ENCODE peak calls at places on chromosomes 13 and 19, in nine cellular contexts. One of them, this sample, is unnamed.

GRCh38 chr19:50658438-50659317 is 9.4 kb downstream of the C19orf81 start:
- DNase-seq in Caco-2: no peak
- DNase-seq in AG09309: no peak
- DNase-seq in adrenal gland: peak; percentile 74
- DNase-seq in neural progenitor cell: peak; percentile 94
- DNase-seq in prostate gland: peak; percentile 67
- DNase-seq in left ventricle myocardium inferior: peak; percentile 51
- DNase-seq in heart right ventricle: peak; percentile 68
- DNase-seq in uterus: peak; percentile 21
- DNase-seq in this sample: no peak

GRCh38 chr13:111627596-111627995 is 307.2 kb downstream of the TEX29 start:
- DNase-seq in neural progenitor cell: no peak
- DNase-seq in prostate gland: no peak
- DNase-seq in uterus: no peak
- DNase-seq in heart right ventricle: no peak
- DNase-seq in Caco-2: no peak
- DNase-seq in AG09309: no peak
- DNase-seq in left ventricle myocardium inferior: no peak
- DNase-seq in adrenal gland: no peak
- DNase-seq in this sample: no peak

GRCh38 chr19:28456708-28457320 is 756.1 kb downstream of the UQCRFS1 start:
- DNase-seq in uterus: no peak
- DNase-seq in AG09309: no peak
- DNase-seq in prostate gland: no peak
- DNase-seq in Caco-2: no peak
- DNase-seq in neural progenitor cell: no peak
- DNase-seq in left ventricle myocardium inferior: no peak
- DNase-seq in heart right ventricle: no peak
- DNase-seq in adrenal gland: no peak
- DNase-seq in this sample: no peak

GRCh38 chr13:101026736-101027398 is 352.3 kb upstream of the TMTC4 start:
- DNase-seq in Caco-2: no peak
- DNase-seq in left ventricle myocardium inferior: no peak
- DNase-seq in uterus: no peak
- DNase-seq in prostate gland: no peak
- DNase-seq in AG09309: no peak
- DNase-seq in adrenal gland: no peak
- DNase-seq in neural progenitor cell: no peak
- DNase-seq in heart right ventricle: no peak
- DNase-seq in this sample: no peak

GRCh38 chr13:100707818-100708740 is 33.5 kb upstream of the TMTC4 start:
- DNase-seq in left ventricle myocardium inferior: no peak
- DNase-seq in uterus: no peak
- DNase-seq in adrenal gland: no peak
- DNase-seq in neural progenitor cell: no peak
- DNase-seq in AG09309: no peak
- DNase-seq in heart right ventricle: no peak
- DNase-seq in Caco-2: no peak
- DNase-seq in prostate gland: no peak
- DNase-seq in this sample: no peak

GRCh38 chr19:54151362-54152035 is 8.0 kb downstream of the LENG1 start:
- DNase-seq in left ventricle myocardium inferior: no peak
- DNase-seq in prostate gland: no peak
- DNase-seq in neural progenitor cell: no peak
- DNase-seq in AG09309: no peak
- DNase-seq in uterus: no peak
- DNase-seq in adrenal gland: no peak
- DNase-seq in heart right ventricle: no peak
- DNase-seq in Caco-2: no peak
- DNase-seq in this sample: no peak

GRCh38 chr13:74891610-74892009 is 590.4 kb downstream of the TBC1D4 start:
- DNase-seq in uterus: no peak
- DNase-seq in adrenal gland: no peak
- DNase-seq in prostate gland: peak; percentile 57
- DNase-seq in neural progenitor cell: no peak
- DNase-seq in heart right ventricle: no peak
- DNase-seq in Caco-2: no peak
- DNase-seq in AG09309: no peak
- DNase-seq in left ventricle myocardium inferior: no peak
- DNase-seq in this sample: peak; percentile 46

GRCh38 chr13:79933389-79933788 is 407.5 kb downstream of the SPRY2 start:
- DNase-seq in AG09309: no peak
- DNase-seq in Caco-2: no peak
- DNase-seq in adrenal gland: no peak
- DNase-seq in uterus: no peak
- DNase-seq in prostate gland: no peak
- DNase-seq in left ventricle myocardium inferior: no peak
- DNase-seq in heart right ventricle: no peak
- DNase-seq in neural progenitor cell: no peak
- DNase-seq in this sample: no peak

GRCh38 chr13:108342369-108343289 is 73.1 kb downstream of the TNFSF13B start:
- DNase-seq in left ventricle myocardium inferior: no peak
- DNase-seq in adrenal gland: no peak
- DNase-seq in Caco-2: no peak
- DNase-seq in neural progenitor cell: peak; percentile 58
- DNase-seq in AG09309: no peak
- DNase-seq in uterus: no peak
- DNase-seq in heart right ventricle: no peak
- DNase-seq in prostate gland: no peak
- DNase-seq in this sample: no peak

GRCh38 chr19:16057062-16057461 is 19.2 kb upstream of the TPM4 start:
- DNase-seq in adrenal gland: no peak
- DNase-seq in left ventricle myocardium inferior: no peak
- DNase-seq in Caco-2: no peak
- DNase-seq in prostate gland: no peak
- DNase-seq in AG09309: no peak
- DNase-seq in heart right ventricle: no peak
- DNase-seq in uterus: no peak
- DNase-seq in neural progenitor cell: no peak
- DNase-seq in this sample: no peak

GRCh38 chr19:30662211-30662861 is 290.2 kb downstream of the ZNF536 start:
- DNase-seq in left ventricle myocardium inferior: no peak
- DNase-seq in Caco-2: no peak
- DNase-seq in neural progenitor cell: no peak
- DNase-seq in uterus: no peak
- DNase-seq in prostate gland: no peak
- DNase-seq in heart right ventricle: no peak
- DNase-seq in AG09309: no peak
- DNase-seq in adrenal gland: peak; percentile 54
- DNase-seq in this sample: no peak

GRCh38 chr19:56076413-56076998 is 44.6 kb downstream of the ZNF787 start:
- DNase-seq in heart right ventricle: no peak
- DNase-seq in uterus: peak; percentile 44
- DNase-seq in adrenal gland: peak; percentile 67
- DNase-seq in left ventricle myocardium inferior: no peak
- DNase-seq in prostate gland: peak; percentile 33
- DNase-seq in AG09309: peak; percentile 10
- DNase-seq in neural progenitor cell: peak; percentile 62
- DNase-seq in Caco-2: peak; percentile 78
- DNase-seq in this sample: peak; percentile 16

GRCh38 chr19:38676023-38676877 is 28.8 kb downstream of the ACTN4 start:
- DNase-seq in Caco-2: no peak
- DNase-seq in neural progenitor cell: no peak
- DNase-seq in AG09309: no peak
- DNase-seq in adrenal gland: no peak
- DNase-seq in left ventricle myocardium inferior: no peak
- DNase-seq in prostate gland: no peak
- DNase-seq in uterus: no peak
- DNase-seq in heart right ventricle: no peak
- DNase-seq in this sample: no peak

GRCh38 chr13:22839554-22840286 is 341.1 kb upstream of the SGCG start:
- DNase-seq in left ventricle myocardium inferior: no peak
- DNase-seq in neural progenitor cell: no peak
- DNase-seq in prostate gland: no peak
- DNase-seq in AG09309: no peak
- DNase-seq in uterus: no peak
- DNase-seq in heart right ventricle: no peak
- DNase-seq in Caco-2: no peak
- DNase-seq in adrenal gland: peak; percentile 37
- DNase-seq in this sample: no peak

GRCh38 chr13:46759861-46760260 is 37.1 kb downstream of the ESD start:
- DNase-seq in neural progenitor cell: no peak
- DNase-seq in prostate gland: peak; percentile 82
- DNase-seq in AG09309: no peak
- DNase-seq in Caco-2: no peak
- DNase-seq in adrenal gland: no peak
- DNase-seq in heart right ventricle: no peak
- DNase-seq in uterus: no peak
- DNase-seq in left ventricle myocardium inferior: no peak
- DNase-seq in this sample: no peak

GRCh38 chr13:94858856-94859811 is 146.8 kb upstream of the SOX21 start:
- DNase-seq in AG09309: no peak
- DNase-seq in left ventricle myocardium inferior: peak; percentile 67
- DNase-seq in heart right ventricle: peak; percentile 59
- DNase-seq in prostate gland: no peak
- DNase-seq in adrenal gland: peak; percentile 57
- DNase-seq in Caco-2: no peak
- DNase-seq in neural progenitor cell: peak; percentile 7
- DNase-seq in uterus: peak; percentile 36
- DNase-seq in this sample: peak; percentile 12

GRCh38 chr19:13483215-13483614 is 23.1 kb downstream of the CACNA1A start:
- DNase-seq in heart right ventricle: no peak
- DNase-seq in adrenal gland: no peak
- DNase-seq in Caco-2: no peak
- DNase-seq in prostate gland: no peak
- DNase-seq in neural progenitor cell: no peak
- DNase-seq in left ventricle myocardium inferior: no peak
- DNase-seq in AG09309: no peak
- DNase-seq in uterus: no peak
- DNase-seq in this sample: no peak

GRCh38 chr13:73715114-73715909 is 418.9 kb downstream of the KLF12 start:
- DNase-seq in AG09309: no peak
- DNase-seq in neural progenitor cell: no peak
- DNase-seq in adrenal gland: no peak
- DNase-seq in heart right ventricle: no peak
- DNase-seq in uterus: no peak
- DNase-seq in Caco-2: no peak
- DNase-seq in left ventricle myocardium inferior: no peak
- DNase-seq in prostate gland: no peak
- DNase-seq in this sample: no peak

GRCh38 chr19:35284153-35285140 is 2.1 kb downstream of the HAMP start:
- DNase-seq in AG09309: no peak
- DNase-seq in adrenal gland: no peak
- DNase-seq in uterus: no peak
- DNase-seq in neural progenitor cell: no peak
- DNase-seq in Caco-2: no peak
- DNase-seq in prostate gland: no peak
- DNase-seq in heart right ventricle: no peak
- DNase-seq in left ventricle myocardium inferior: no peak
- DNase-seq in this sample: no peak

GRCh38 chr19:55283548-55284393 is at the start of gene BRSK1:
- DNase-seq in prostate gland: no peak
- DNase-seq in AG09309: no peak
- DNase-seq in left ventricle myocardium inferior: peak; percentile 60
- DNase-seq in heart right ventricle: peak; percentile 58
- DNase-seq in Caco-2: peak; percentile 82
- DNase-seq in uterus: peak; percentile 64
- DNase-seq in adrenal gland: peak; percentile 51
- DNase-seq in neural progenitor cell: peak; percentile 92
- DNase-seq in this sample: no peak

GRCh38 chr19:13099073-13099999 is 3.3 kb downstream of the LYL1 start:
- DNase-seq in prostate gland: no peak
- DNase-seq in Caco-2: no peak
- DNase-seq in neural progenitor cell: peak; percentile 65
- DNase-seq in uterus: peak; percentile 70
- DNase-seq in adrenal gland: peak; percentile 70
- DNase-seq in left ventricle myocardium inferior: peak; percentile 81
- DNase-seq in AG09309: no peak
- DNase-seq in heart right ventricle: peak; percentile 82
- DNase-seq in this sample: no peak

GRCh38 chr19:11798391-11799296 is at the start of gene ZNF491:
- DNase-seq in Caco-2: peak; percentile 87
- DNase-seq in AG09309: peak; percentile 56
- DNase-seq in prostate gland: peak; percentile 91
- DNase-seq in uterus: peak; percentile 87
- DNase-seq in heart right ventricle: peak; percentile 92
- DNase-seq in neural progenitor cell: peak; percentile 99
- DNase-seq in adrenal gland: peak; percentile 96
- DNase-seq in left ventricle myocardium inferior: peak; percentile 93
- DNase-seq in this sample: peak; percentile 42
- TF ChIP-seq CTCF in Caco-2: peak; percentile 41
- TF ChIP-seq CTCF in AG09309: peak; percentile 22
- TF ChIP-seq CTCF in prostate gland: no peak
- TF ChIP-seq CTCF in uterus: peak; percentile 32
- TF ChIP-seq CTCF in heart right ventricle: peak; percentile 17
- TF ChIP-seq CTCF in neural progenitor cell: peak; percentile 54
- TF ChIP-seq CTCF in adrenal gland: no peak
- TF ChIP-seq CTCF in left ventricle myocardium inferior: peak; percentile 51
- TF ChIP-seq CTCF in this sample: no peak

GRCh38 chr19:44260343-44260681 is 626 bp downstream of the ZNF233 start:
- DNase-seq in Caco-2: peak; percentile 14
- DNase-seq in AG09309: no peak
- DNase-seq in left ventricle myocardium inferior: no peak
- DNase-seq in adrenal gland: no peak
- DNase-seq in heart right ventricle: no peak
- DNase-seq in prostate gland: no peak
- DNase-seq in neural progenitor cell: peak; percentile 18
- DNase-seq in uterus: no peak
- DNase-seq in this sample: no peak
- H3K4me3 ChIP-seq in Caco-2: peak overlapping the region; percentile 71
- H3K4me3 ChIP-seq in AG09309: peak overlapping the region; percentile 54
- H3K4me3 ChIP-seq in left ventricle myocardium inferior: peak overlapping the region; percentile 69
- H3K4me3 ChIP-seq in adrenal gland: peak overlapping the region; percentile 2
- H3K4me3 ChIP-seq in heart right ventricle: peak overlapping the region; percentile 63
- H3K4me3 ChIP-seq in prostate gland: peak overlapping the region; percentile 43
- H3K4me3 ChIP-seq in neural progenitor cell: peak overlapping the region; percentile 80
- H3K4me3 ChIP-seq in uterus: no peak overlapping the region
- H3K4me3 ChIP-seq in this sample: peak overlapping the region; percentile 40

GRCh38 chr13:44243198-44243852 is 130.3 kb upstream of the SERP2 start:
- DNase-seq in neural progenitor cell: peak; percentile 59
- DNase-seq in uterus: no peak
- DNase-seq in prostate gland: no peak
- DNase-seq in adrenal gland: peak; percentile 91
- DNase-seq in Caco-2: peak; percentile 57
- DNase-seq in left ventricle myocardium inferior: no peak
- DNase-seq in heart right ventricle: no peak
- DNase-seq in AG09309: no peak
- DNase-seq in this sample: no peak
- TF ChIP-seq CTCF in neural progenitor cell: peak; percentile 54
- TF ChIP-seq CTCF in uterus: peak; percentile 57
- TF ChIP-seq CTCF in prostate gland: no peak
- TF ChIP-seq CTCF in adrenal gland: peak; percentile 65
- TF ChIP-seq CTCF in Caco-2: peak; percentile 46
- TF ChIP-seq CTCF in left ventricle myocardium inferior: peak; percentile 59
- TF ChIP-seq CTCF in heart right ventricle: peak; percentile 17
- TF ChIP-seq CTCF in AG09309: peak; percentile 33
- TF ChIP-seq CTCF in this sample: peak; percentile 1

DNA sequence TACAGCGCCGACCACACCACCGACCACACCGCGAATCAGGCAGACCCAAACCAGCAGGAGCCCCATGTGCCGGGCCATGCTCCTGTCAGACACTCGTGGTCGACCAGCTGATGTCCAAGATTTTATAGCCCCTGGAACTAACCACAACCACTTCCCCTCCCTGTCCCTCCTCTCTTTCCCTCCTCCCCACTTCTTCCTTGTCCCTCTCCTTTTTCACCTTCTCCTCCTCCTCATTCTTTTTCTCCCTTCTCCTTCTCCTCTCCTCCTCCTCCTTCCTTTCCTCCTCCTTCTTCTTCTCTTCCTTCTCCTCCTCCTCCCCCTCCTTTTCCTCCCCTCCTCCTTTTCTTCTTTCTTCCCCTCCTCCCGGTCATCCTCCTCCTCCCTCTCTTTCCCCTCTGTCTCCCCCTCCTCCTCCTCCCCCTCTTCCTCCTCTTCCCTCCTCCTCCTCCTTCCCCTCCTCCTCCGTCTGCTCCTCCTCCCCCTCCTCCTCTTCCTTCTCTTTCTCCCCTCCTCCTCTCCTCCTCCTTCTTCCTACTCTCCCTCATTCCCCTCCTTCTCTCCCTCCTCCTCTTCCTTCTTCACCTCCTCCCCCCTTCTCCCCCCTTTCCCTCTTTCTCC is 670 bp downstream of the BSPH1 start:
- DNase-seq in adrenal gland: no peak
- DNase-seq in AG09309: no peak
- DNase-seq in uterus: no peak
- DNase-seq in Caco-2: no peak
- DNase-seq in left ventricle myocardium inferior: no peak
- DNase-seq in neural progenitor cell: no peak
- DNase-seq in heart right ventricle: no peak
- DNase-seq in prostate gland: no peak
- DNase-seq in this sample: no peak
- H3K4me3 ChIP-seq in adrenal gland: no peak overlapping the region
- H3K4me3 ChIP-seq in AG09309: no peak overlapping the region
- H3K4me3 ChIP-seq in uterus: no peak overlapping the region
- H3K4me3 ChIP-seq in Caco-2: no peak overlapping the region
- H3K4me3 ChIP-seq in left ventricle myocardium inferior: no peak overlapping the region
- H3K4me3 ChIP-seq in neural progenitor cell: no peak overlapping the region
- H3K4me3 ChIP-seq in heart right ventricle: no peak overlapping the region
- H3K4me3 ChIP-seq in prostate gland: no peak overlapping the region
- H3K4me3 ChIP-seq in this sample: no peak overlapping the region